ENCODE peak calls at places on chromosomes 7 and 10, in eight cellular contexts. V is neural progenitor cell, H is hepatocyte, P is GM23248, M is HCT116, Z is MM.1S, X is OCI-LY7, S is PC-3. I is an unnamed sample.

GRCh38 chr7:27103489-27104226 is 1.2 kb upstream of the HOXA2 start:
- DNase-seq in P (no peak), X (no peak), Z (no peak), H (no peak), S (no peak), V (peak; percentile 56), M (no peak), I (no peak)

GRCh38 chr7:73483171-73483570 is 38.9 kb downstream of the BAZ1B start:
- DNase-seq in S (no peak), P (no peak), Z (no peak), X (no peak), V (no peak), M (no peak), H (no peak), I (no peak)

GRCh38 chr7:139827042-139827441 is 2.0 kb upstream of the TBXAS1 start:
- DNase-seq in H (no peak), S (peak; percentile 19), M (peak; percentile 7), X (peak; percentile 20), V (no peak), P (no peak), Z (peak; percentile 50), I (peak; percentile 46)

GRCh38 chr7:123624527-123625183 is 23.0 kb downstream of the ASB15 start:
- DNase-seq in S (peak; percentile 51), Z (peak; percentile 85), H (peak; percentile 37), V (peak; percentile 64), M (no peak), X (peak; percentile 67), P (peak; percentile 22), I (peak; percentile 80)

GRCh38 chr10:128064615-128065580 is 61.3 kb downstream of the MKI67 start:
- DNase-seq in V (no peak), Z (peak; percentile 54), S (no peak), P (peak; percentile 94), X (peak; percentile 86), M (no peak), H (no peak), I (no peak)

GRCh38 chr7:20831451-20831850 is 44.8 kb upstream of the SP8 start:
- DNase-seq in X (no peak), V (no peak), S (no peak), H (no peak), Z (no peak), M (no peak), P (no peak), I (no peak)

GRCh38 chr10:93680414-93681047 is 21.9 kb downstream of the FRA10AC1 start:
- DNase-seq in P (peak; percentile 63), V (peak; percentile 34), S (peak; percentile 78), X (peak; percentile 70), M (peak; percentile 34), Z (no peak), H (peak; percentile 56), I (peak; percentile 27)

GRCh38 chr10:116155191-116155590 is 117.8 kb downstream of the GFRA1 start:
- DNase-seq in S (no peak), H (no peak), Z (no peak), P (no peak), X (no peak), M (no peak), V (no peak), I (no peak)

GRCh38 chr7:116534790-116535189 is 10.0 kb downstream of the CAV1 start:
- DNase-seq in Z (no peak), S (no peak), V (no peak), X (no peak), M (no peak), H (no peak), P (peak; percentile 64), I (no peak)

GRCh38 chr7:32890010-32890552 is 1.5 kb downstream of the KBTBD2 start:
- DNase-seq in Z (peak; percentile 21), H (peak; percentile 55), V (peak; percentile 12), S (peak; percentile 17), X (peak; percentile 19), P (peak; percentile 61), M (no peak), I (no peak)

GRCh38 chr10:22801759-22802158 is 87.4 kb upstream of the PIP4K2A start:
- DNase-seq in M (no peak), H (no peak), S (no peak), V (no peak), X (no peak), Z (no peak), P (no peak), I (no peak)

GRCh38 chr7:138545123-138545522 is 85.1 kb downstream of the TRIM24 start:
- DNase-seq in M (no peak), X (no peak), P (no peak), V (no peak), Z (no peak), H (no peak), S (peak; percentile 5), I (no peak)

GRCh38 chr7:99359465-99360154 is 14.9 kb upstream of the ARPC1B start:
- DNase-seq in V (peak; percentile 47), Z (no peak), H (no peak), S (no peak), M (no peak), P (no peak), X (no peak), I (peak; percentile 69)

GRCh38 chr7:129298268-129298893 is 73.6 kb downstream of the AHCYL2 start:
- DNase-seq in S (peak; percentile 64), P (peak; percentile 64), X (peak; percentile 63), M (peak; percentile 26), Z (peak; percentile 73), H (peak; percentile 59), V (peak; percentile 61), I (peak; percentile 84)

GRCh38 chr10:122142652-122143237 is 128.4 kb upstream of the BTBD16 start:
- DNase-seq in Z (no peak), X (peak; percentile 15), H (no peak), V (peak; percentile 67), P (no peak), M (no peak), S (peak; percentile 35), I (peak; percentile 82)

GRCh38 chr7:37028909-37029440 is 304.7 kb upstream of the AOAH start:
- DNase-seq in Z (no peak), M (peak; percentile 24), H (no peak), V (no peak), P (no peak), S (no peak), X (no peak), I (no peak)

GRCh38 chr10:46547881-46548780 is 8.3 kb downstream of the GPRIN2 start:
- DNase-seq in H (no peak), Z (no peak), M (no peak), V (no peak), P (peak; percentile 69), X (no peak), S (peak; percentile 24), I (no peak)

GRCh38 chr7:27238979-27239779 is 3.4 kb upstream of the EVX1 start:
- DNase-seq in M (no peak), P (no peak), X (no peak), Z (no peak), S (no peak), H (peak; percentile 39), V (peak; percentile 63), I (peak; percentile 56)

GRCh38 chr7:36794689-36795088 is 70.4 kb upstream of the AOAH start:
- DNase-seq in V (no peak), M (no peak), S (no peak), H (no peak), Z (peak; percentile 9), X (no peak), P (no peak), I (no peak)

GRCh38 chr7:24025094-24025493 is 258.9 kb upstream of the NPY start:
- DNase-seq in P (peak; percentile 2), H (no peak), M (no peak), V (peak; percentile 9), Z (no peak), S (peak; percentile 11), X (no peak), I (peak; percentile 3)

GRCh38 chr10:62492012-62492869 is 118.1 kb downstream of the ZNF365 start:
- DNase-seq in P (peak; percentile 50), S (peak; percentile 92), V (peak; percentile 41), X (peak; percentile 72), H (peak; percentile 41), Z (peak; percentile 48), M (peak; percentile 48), I (peak; percentile 66)

GRCh38 chr10:37777056-37777455 is 80.4 kb downstream of the ZNF248 start:
- DNase-seq in P (no peak), S (no peak), Z (no peak), V (no peak), X (no peak), H (no peak), M (no peak), I (peak; percentile 0)

GRCh38 chr10:120972259-120972658 is 121.1 kb downstream of the WDR11 start:
- DNase-seq in Z (no peak), H (no peak), M (no peak), X (no peak), P (no peak), S (no peak), V (no peak), I (no peak)

GRCh38 chr10:112446055-112446854 is 459 bp downstream of the ZDHHC6 start:
- DNase-seq in H (peak; percentile 8), P (peak; percentile 70), V (no peak), M (no peak), X (peak; percentile 8), S (no peak), Z (no peak), I (no peak)
- TF ChIP-seq EZH2phosphoT487 in H (no peak), P (no peak), V (no peak), M (no peak), X (no peak), S (no peak), Z (no peak), I (no peak)

GRCh38 chr10:89389254-89389653 is 3.2 kb upstream of the IFIT1 start:
- DNase-seq in H (peak; percentile 37), X (peak; percentile 27), Z (peak; percentile 56), S (peak; percentile 66), V (peak; percentile 11), P (peak; percentile 57), M (peak; percentile 22), I (peak; percentile 66)

GRCh38 chr10:89392974-89393373 is 551 bp downstream of the IFIT1 start:
- DNase-seq in S (no peak), Z (peak; percentile 82), H (peak; percentile 76), X (no peak), M (no peak), V (no peak), P (peak; percentile 85), I (no peak)

GRCh38 chr10:89390875-89391576 is 1.4 kb upstream of the IFIT1 start:
- DNase-seq in P (no peak), V (no peak), Z (peak; percentile 20), H (no peak), M (no peak), S (no peak), X (no peak), I (no peak)

GRCh38 chr10:89393898-89394297 is 1.5 kb downstream of the IFIT1 start:
- DNase-seq in X (no peak), Z (no peak), V (no peak), H (no peak), P (no peak), S (peak; percentile 45), M (no peak), I (no peak)

GRCh38 chr10:89391882-89392756 is at the start of gene IFIT1:
- DNase-seq in M (peak; percentile 68), H (peak; percentile 79), S (peak; percentile 75), Z (peak; percentile 96), X (no peak), V (peak; percentile 60), P (peak; percentile 91), I (peak; percentile 81)
- TF ChIP-seq EZH2phosphoT487 in M (no peak), H (no peak), S (no peak), Z (no peak), X (no peak), V (no peak), P (no peak), I (no peak)

GRCh38 chr10:123287594-123288247 is 133.5 kb downstream of the BUB3 start:
- DNase-seq in X (no peak), M (peak; percentile 77), H (no peak), P (peak; percentile 76), V (no peak), S (peak; percentile 85), Z (no peak), I (no peak)
- TF ChIP-seq EZH2phosphoT487 in X (no peak), M (no peak), H (no peak), P (no peak), V (no peak), S (no peak), Z (no peak), I (no peak)

GRCh38 chr10:132164801-132165278 is 21.9 kb upstream of the DPYSL4 start:
- DNase-seq in P (no peak), X (no peak), M (no peak), H (peak; percentile 60), Z (no peak), V (peak; percentile 30), S (no peak), I (peak; percentile 45)
- TF ChIP-seq EZH2phosphoT487 in P (no peak), X (no peak), M (no peak), H (no peak), Z (no peak), V (no peak), S (no peak), I (no peak)

I was measured in GM23338.